ENCODE peak calls at places on chromosomes 5 and 9, in nine cellular contexts. One of them, this sample, is unnamed.

GRCh38 chr5:108727154-108727638 is 20.5 kb upstream of the FER start:
- DNase-seq in GM20000: no peak
- DNase-seq in neural crest cell: peak
- DNase-seq in sigmoid colon: peak
- DNase-seq in AG04449: no peak
- DNase-seq in prostate gland: peak
- DNase-seq in epithelial cell of esophagus: peak
- DNase-seq in neural progenitor cell: peak
- DNase-seq in cardiac muscle cell: peak
- DNase-seq in this sample: no peak

GRCh38 chr5:107456281-107456715 is 214.4 kb downstream of the EFNA5 start:
- DNase-seq in AG04449: no peak
- DNase-seq in cardiac muscle cell: no peak
- DNase-seq in neural progenitor cell: no peak
- DNase-seq in sigmoid colon: no peak
- DNase-seq in GM20000: no peak
- DNase-seq in epithelial cell of esophagus: peak
- DNase-seq in prostate gland: peak
- DNase-seq in neural crest cell: no peak
- DNase-seq in this sample: no peak

GRCh38 chr5:79685621-79686020 is 4.0 kb upstream of the CMYA5 start:
- DNase-seq in epithelial cell of esophagus: peak
- DNase-seq in AG04449: no peak
- DNase-seq in neural progenitor cell: no peak
- DNase-seq in prostate gland: no peak
- DNase-seq in cardiac muscle cell: no peak
- DNase-seq in sigmoid colon: no peak
- DNase-seq in neural crest cell: no peak
- DNase-seq in GM20000: no peak
- DNase-seq in this sample: no peak

GRCh38 chr5:171622010-171622409 is 163.6 kb upstream of the SMIM23 start:
- DNase-seq in AG04449: no peak
- DNase-seq in cardiac muscle cell: no peak
- DNase-seq in prostate gland: no peak
- DNase-seq in neural crest cell: no peak
- DNase-seq in epithelial cell of esophagus: peak
- DNase-seq in GM20000: no peak
- DNase-seq in neural progenitor cell: no peak
- DNase-seq in sigmoid colon: peak
- DNase-seq in this sample: no peak

GRCh38 chr9:125997510-125997823 is 250.3 kb downstream of the PBX3 start:
- DNase-seq in GM20000: no peak
- DNase-seq in AG04449: no peak
- DNase-seq in prostate gland: no peak
- DNase-seq in neural progenitor cell: no peak
- DNase-seq in epithelial cell of esophagus: no peak
- DNase-seq in cardiac muscle cell: peak
- DNase-seq in sigmoid colon: peak
- DNase-seq in neural crest cell: no peak
- DNase-seq in this sample: no peak

GRCh38 chr5:136031713-136032112 is 2.9 kb downstream of the TGFBI start:
- DNase-seq in cardiac muscle cell: no peak
- DNase-seq in neural progenitor cell: no peak
- DNase-seq in sigmoid colon: peak
- DNase-seq in GM20000: no peak
- DNase-seq in AG04449: no peak
- DNase-seq in epithelial cell of esophagus: no peak
- DNase-seq in neural crest cell: no peak
- DNase-seq in prostate gland: no peak
- DNase-seq in this sample: peak

GRCh38 chr9:133606722-133607053 is 2.5 kb downstream of the FAM163B start:
- DNase-seq in GM20000: no peak
- DNase-seq in AG04449: no peak
- DNase-seq in neural crest cell: no peak
- DNase-seq in neural progenitor cell: no peak
- DNase-seq in prostate gland: no peak
- DNase-seq in cardiac muscle cell: no peak
- DNase-seq in sigmoid colon: no peak
- DNase-seq in epithelial cell of esophagus: no peak
- DNase-seq in this sample: no peak

GRCh38 chr5:68343421-68343826 is 127.9 kb downstream of the PIK3R1 start:
- DNase-seq in cardiac muscle cell: no peak
- DNase-seq in GM20000: peak
- DNase-seq in neural crest cell: no peak
- DNase-seq in AG04449: no peak
- DNase-seq in sigmoid colon: peak
- DNase-seq in prostate gland: peak
- DNase-seq in epithelial cell of esophagus: peak
- DNase-seq in neural progenitor cell: no peak
- DNase-seq in this sample: no peak

GRCh38 chr9:75914002-75914401 is 23.5 kb downstream of the PCSK5 start:
- DNase-seq in neural progenitor cell: no peak
- DNase-seq in AG04449: no peak
- DNase-seq in prostate gland: no peak
- DNase-seq in cardiac muscle cell: no peak
- DNase-seq in GM20000: no peak
- DNase-seq in epithelial cell of esophagus: no peak
- DNase-seq in neural crest cell: no peak
- DNase-seq in sigmoid colon: no peak
- DNase-seq in this sample: no peak

GRCh38 chr5:61641748-61642565 is 309.9 kb downstream of the ZSWIM6 start:
- DNase-seq in neural progenitor cell: no peak
- DNase-seq in prostate gland: no peak
- DNase-seq in sigmoid colon: no peak
- DNase-seq in AG04449: no peak
- DNase-seq in epithelial cell of esophagus: no peak
- DNase-seq in cardiac muscle cell: no peak
- DNase-seq in GM20000: no peak
- DNase-seq in neural crest cell: no peak
- DNase-seq in this sample: no peak

GRCh38 chr5:93246093-93246855 is 334.7 kb downstream of the NR2F1-AS1 start:
- DNase-seq in epithelial cell of esophagus: no peak
- DNase-seq in prostate gland: no peak
- DNase-seq in AG04449: no peak
- DNase-seq in neural crest cell: peak
- DNase-seq in cardiac muscle cell: no peak
- DNase-seq in sigmoid colon: peak
- DNase-seq in neural progenitor cell: peak
- DNase-seq in GM20000: no peak
- DNase-seq in this sample: peak

GRCh38 chr5:81826128-81826527 is 75.2 kb upstream of the SSBP2 start:
- DNase-seq in cardiac muscle cell: no peak
- DNase-seq in sigmoid colon: no peak
- DNase-seq in neural crest cell: no peak
- DNase-seq in GM20000: no peak
- DNase-seq in AG04449: no peak
- DNase-seq in epithelial cell of esophagus: peak
- DNase-seq in neural progenitor cell: no peak
- DNase-seq in prostate gland: no peak
- DNase-seq in this sample: no peak
- TF ChIP-seq CTCF in cardiac muscle cell: no peak
- TF ChIP-seq CTCF in sigmoid colon: no peak
- TF ChIP-seq CTCF in neural crest cell: no peak
- TF ChIP-seq CTCF in GM20000: no peak
- TF ChIP-seq CTCF in AG04449: peak
- TF ChIP-seq CTCF in epithelial cell of esophagus: peak
- TF ChIP-seq CTCF in neural progenitor cell: no peak
- TF ChIP-seq CTCF in prostate gland: no peak
- TF ChIP-seq CTCF in this sample: no peak

DNA sequence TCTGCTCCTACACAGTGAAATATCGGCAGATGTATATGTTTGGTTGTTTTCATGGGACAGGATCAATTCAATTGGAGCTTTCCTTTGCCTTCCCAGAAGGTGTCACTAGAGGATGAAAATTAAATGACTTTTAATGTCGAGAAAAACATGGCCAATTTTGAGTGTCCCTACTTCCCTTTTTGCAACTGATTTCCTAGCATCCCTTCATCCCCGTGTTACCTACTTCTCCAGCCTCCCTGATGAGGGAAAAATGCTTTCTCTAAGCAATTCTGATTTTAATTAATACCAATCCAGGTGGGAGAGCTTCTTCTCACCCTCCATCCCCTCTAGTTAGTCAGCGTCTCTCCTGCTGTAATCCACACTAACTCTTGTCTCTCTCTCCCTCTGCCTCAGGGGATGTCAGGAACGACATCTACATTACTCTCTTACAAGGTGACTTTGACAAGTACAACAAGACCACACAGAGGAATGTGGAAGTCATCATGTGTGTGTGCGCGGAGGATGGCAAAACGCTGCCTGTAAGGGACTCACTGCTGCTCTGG is 64.9 kb downstream of the DOCK2 start:
- DNase-seq in cardiac muscle cell: peak
- DNase-seq in GM20000: peak
- DNase-seq in prostate gland: no peak
- DNase-seq in neural crest cell: no peak
- DNase-seq in epithelial cell of esophagus: peak
- DNase-seq in AG04449: no peak
- DNase-seq in sigmoid colon: no peak
- DNase-seq in neural progenitor cell: peak
- DNase-seq in this sample: peak
- TF ChIP-seq CTCF in cardiac muscle cell: peak
- TF ChIP-seq CTCF in GM20000: peak
- TF ChIP-seq CTCF in prostate gland: no peak
- TF ChIP-seq CTCF in neural crest cell: peak
- TF ChIP-seq CTCF in epithelial cell of esophagus: peak
- TF ChIP-seq CTCF in AG04449: peak
- TF ChIP-seq CTCF in sigmoid colon: no peak
- TF ChIP-seq CTCF in neural progenitor cell: peak
- TF ChIP-seq CTCF in this sample: peak

GRCh38 chr5:142386151-142387021 is 61.6 kb upstream of the SPRY4 start:
- DNase-seq in neural progenitor cell: no peak
- DNase-seq in sigmoid colon: no peak
- DNase-seq in neural crest cell: no peak
- DNase-seq in AG04449: no peak
- DNase-seq in prostate gland: no peak
- DNase-seq in cardiac muscle cell: no peak
- DNase-seq in epithelial cell of esophagus: peak
- DNase-seq in GM20000: no peak
- DNase-seq in this sample: peak
- TF ChIP-seq CTCF in neural progenitor cell: no peak
- TF ChIP-seq CTCF in sigmoid colon: no peak
- TF ChIP-seq CTCF in neural crest cell: no peak
- TF ChIP-seq CTCF in AG04449: no peak
- TF ChIP-seq CTCF in prostate gland: no peak
- TF ChIP-seq CTCF in cardiac muscle cell: no peak
- TF ChIP-seq CTCF in epithelial cell of esophagus: no peak
- TF ChIP-seq CTCF in GM20000: no peak
- TF ChIP-seq CTCF in this sample: no peak

DNA sequence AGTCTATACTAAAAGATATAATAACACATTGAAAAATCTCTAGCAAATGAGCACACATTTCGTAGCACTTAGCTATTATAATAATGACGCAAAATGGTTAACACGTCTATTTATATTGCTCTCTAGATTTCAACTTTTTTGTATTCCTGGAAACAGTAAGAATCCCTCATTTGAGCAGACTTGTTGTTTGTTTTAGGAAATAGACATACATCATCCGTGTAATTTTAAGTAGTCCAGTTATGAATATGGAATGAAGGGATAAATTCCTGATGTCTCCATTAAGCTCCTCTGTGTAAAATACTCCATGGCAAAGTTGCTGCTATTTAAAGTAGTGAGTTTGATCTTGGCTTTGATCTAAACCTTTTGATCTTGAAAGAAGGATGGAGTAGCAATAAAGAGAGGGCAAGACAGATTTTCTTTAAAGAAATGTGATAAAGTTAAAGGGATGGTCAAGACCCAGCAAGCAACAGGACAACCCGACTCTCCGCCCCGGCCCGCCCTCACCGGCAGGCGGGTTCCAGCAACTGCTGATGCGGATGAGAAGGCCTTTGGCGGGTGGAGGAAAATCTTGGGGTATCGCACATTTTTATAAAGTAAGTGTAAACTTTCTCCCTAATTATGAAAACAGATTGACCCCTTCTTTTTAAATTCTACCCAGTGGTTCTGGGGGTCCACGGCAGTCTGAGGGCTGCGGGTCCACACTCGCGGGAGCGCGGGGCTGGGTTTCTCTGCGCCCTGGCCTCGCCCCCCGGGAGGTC is 277.4 kb downstream of the AOPEP start:
- DNase-seq in epithelial cell of esophagus: peak
- DNase-seq in AG04449: no peak
- DNase-seq in cardiac muscle cell: peak
- DNase-seq in sigmoid colon: peak
- DNase-seq in GM20000: peak
- DNase-seq in neural progenitor cell: peak
- DNase-seq in prostate gland: peak
- DNase-seq in neural crest cell: no peak
- DNase-seq in this sample: peak
- TF ChIP-seq CTCF in epithelial cell of esophagus: peak
- TF ChIP-seq CTCF in AG04449: peak
- TF ChIP-seq CTCF in cardiac muscle cell: peak
- TF ChIP-seq CTCF in sigmoid colon: no peak
- TF ChIP-seq CTCF in GM20000: no peak
- TF ChIP-seq CTCF in neural progenitor cell: no peak
- TF ChIP-seq CTCF in prostate gland: no peak
- TF ChIP-seq CTCF in neural crest cell: peak
- TF ChIP-seq CTCF in this sample: no peak